ENCODE peak calls at places on chromosomes 1 and 21, in six cellular contexts. K is effector CD4-positive, alpha-beta T cell; R is tibial artery; M is HFFc6; N is AG10803; S is germinal center. O is an unnamed sample.

GRCh38 chr1:230517786-230518185 is 91.7 kb upstream of the PGBD5 start:
- DNase-seq in K (no peak), R (no peak), M (no peak), N (no peak), S (no peak), O (no peak)

GRCh38 chr1:47317841-47318240 is 3.9 kb upstream of the STIL start:
- DNase-seq in K (no peak), R (no peak), M (peak), N (peak), S (no peak), O (no peak)

GRCh38 chr1:235857756-235858155 is 8.9 kb downstream of the LYST start:
- DNase-seq in K (no peak), R (no peak), M (no peak), N (no peak), S (no peak), O (no peak)

GRCh38 chr1:191305370-191305769 is 827.7 kb upstream of the BRINP3 start:
- DNase-seq in K (no peak), R (no peak), M (no peak), N (no peak), S (no peak), O (no peak)

GRCh38 chr1:56029329-56030003 is 549.9 kb downstream of the PLPP3 start:
- DNase-seq in K (no peak), R (no peak), M (no peak), N (no peak), S (no peak), O (no peak)

GRCh38 chr1:94418664-94419655 is 771 bp downstream of the ABCD3 start:
- DNase-seq in K (no peak), R (peak), M (peak), N (peak), S (no peak), O (peak)

GRCh38 chr1:187445066-187445465 is 616.3 kb downstream of the PLA2G4A start:
- DNase-seq in K (no peak), R (no peak), M (no peak), N (no peak), S (no peak), O (no peak)

GRCh38 chr1:58812468-58812867 is 28.6 kb upstream of the JUN start:
- DNase-seq in K (no peak), R (no peak), M (no peak), N (no peak), S (no peak), O (no peak)

GRCh38 chr1:222171005-222171404 is 376.9 kb downstream of the HHIPL2 start:
- DNase-seq in K (no peak), R (no peak), M (peak), N (peak), S (peak), O (peak)

GRCh38 chr1:248884632-248885295 is 21.3 kb upstream of the PGBD2 start:
- DNase-seq in K (no peak), R (no peak), M (no peak), N (no peak), S (peak), O (no peak)

GRCh38 chr1:54331843-54332688 is 74.1 kb downstream of the SSBP3 start:
- DNase-seq in K (no peak), R (no peak), M (no peak), N (no peak), S (no peak), O (no peak)

GRCh38 chr1:205321109-205321958 is at the start of gene NUAK2:
- DNase-seq in K (peak), R (peak), M (peak), N (peak), S (peak), O (no peak)

GRCh38 chr1:56424744-56425493 is 154.4 kb downstream of the PLPP3 start:
- DNase-seq in K (no peak), R (peak), M (no peak), N (peak), S (peak), O (peak)

GRCh38 chr1:8926707-8927694 is 18.7 kb upstream of the CA6 start:
- DNase-seq in K (no peak), R (no peak), M (no peak), N (no peak), S (no peak), O (no peak)

GRCh38 chr1:183640193-183640592 is 4.6 kb upstream of the ARPC5 start:
- DNase-seq in K (no peak), R (no peak), M (no peak), N (no peak), S (no peak), O (no peak)

GRCh38 chr21:39625211-39625895 is 12.6 kb downstream of the B3GALT5 start:
- DNase-seq in K (no peak), R (no peak), M (no peak), N (no peak), S (no peak), O (no peak)

GRCh38 chr1:209030454-209031167 is 552.9 kb upstream of the CAMK1G start:
- DNase-seq in K (no peak), R (no peak), M (no peak), N (no peak), S (no peak), O (no peak)

GRCh38 chr1:9340172-9340854 is 47.6 kb downstream of the SPSB1 start:
- DNase-seq in K (no peak), R (no peak), M (no peak), N (peak), S (no peak), O (no peak)

GRCh38 chr1:218377143-218377660 is 32.1 kb downstream of the TGFB2 start:
- DNase-seq in K (no peak), R (no peak), M (peak), N (peak), S (no peak), O (peak)

GRCh38 chr1:162612606-162613400 is 19.5 kb upstream of the DDR2 start:
- DNase-seq in K (no peak), R (peak), M (peak), N (peak), S (no peak), O (no peak)

GRCh38 chr1:96080925-96081324 is 640.7 kb upstream of the PTBP2 start:
- DNase-seq in K (no peak), R (no peak), M (no peak), N (peak), S (no peak), O (no peak)

GRCh38 chr1:185534806-185535205 is 199.4 kb upstream of the HMCN1 start:
- DNase-seq in K (no peak), R (no peak), M (no peak), N (no peak), S (no peak), O (no peak)

GRCh38 chr1:36123357-36123756 is 1.7 kb downstream of the COL8A2 start:
- DNase-seq in K (no peak), R (peak), M (no peak), N (peak), S (peak), O (no peak)

GRCh38 chr21:35217504-35218060 is 168.5 kb upstream of the RUNX1 start:
- DNase-seq in K (no peak), R (no peak), M (peak), N (peak), S (no peak), O (no peak)

GRCh38 chr1:64162151-64162550 is 41.3 kb upstream of the UBE2U start:
- DNase-seq in K (no peak), R (no peak), M (no peak), N (no peak), S (no peak), O (no peak)

GRCh38 chr1:33299461-33300155 is 21.3 kb downstream of the A3GALT2 start:
- DNase-seq in K (no peak), R (peak), M (no peak), N (no peak), S (no peak), O (no peak)

GRCh38 chr1:162370721-162371120 is 5.9 kb downstream of the SPATA46 start:
- DNase-seq in K (no peak), R (no peak), M (no peak), N (no peak), S (no peak), O (no peak)

GRCh38 chr1:185074307-185074706 is 28.9 kb downstream of the RNF2 start:
- DNase-seq in K (no peak), R (no peak), M (no peak), N (peak), S (no peak), O (no peak)

GRCh38 chr1:67404212-67404620 is 26.0 kb downstream of the SERBP1 start:
- DNase-seq in K (no peak), R (no peak), M (peak), N (peak), S (no peak), O (no peak)

GRCh38 chr1:109547412-109548320 is 749 bp upstream of the GNAI3 start:
- DNase-seq in K (no peak), R (no peak), M (no peak), N (no peak), S (no peak), O (no peak)